ENCODE peak calls at places on chromosomes 6 and 20, in eight cellular contexts. One of them, this sample, is unnamed.

GRCh38 chr6:157063935-157064322 is 259.4 kb downstream of the TMEM242 start:
- DNase-seq in fibroblast of mammary gland: no peak
- DNase-seq in psoas muscle: no peak
- DNase-seq in endothelial cell: no peak
- DNase-seq in uterus: no peak
- DNase-seq in heart right ventricle: no peak
- DNase-seq in MM.1S: no peak
- DNase-seq in brain microvascular endothelial cell: no peak
- DNase-seq in this sample: no peak

GRCh38 chr20:4305091-4305490 is 289.7 kb upstream of the RNF24 start:
- DNase-seq in heart right ventricle: no peak
- DNase-seq in uterus: no peak
- DNase-seq in psoas muscle: no peak
- DNase-seq in endothelial cell: no peak
- DNase-seq in MM.1S: no peak
- DNase-seq in fibroblast of mammary gland: no peak
- DNase-seq in brain microvascular endothelial cell: no peak
- DNase-seq in this sample: no peak

GRCh38 chr6:35727935-35728662 is 8.7 kb upstream of the ARMC12 start:
- DNase-seq in brain microvascular endothelial cell: peak
- DNase-seq in heart right ventricle: peak
- DNase-seq in fibroblast of mammary gland: peak
- DNase-seq in MM.1S: peak
- DNase-seq in uterus: peak
- DNase-seq in psoas muscle: peak
- DNase-seq in endothelial cell: peak
- DNase-seq in this sample: peak

GRCh38 chr6:20024979-20025378 is 187.3 kb downstream of the MBOAT1 start:
- DNase-seq in psoas muscle: no peak
- DNase-seq in MM.1S: no peak
- DNase-seq in endothelial cell: no peak
- DNase-seq in brain microvascular endothelial cell: no peak
- DNase-seq in heart right ventricle: no peak
- DNase-seq in uterus: no peak
- DNase-seq in fibroblast of mammary gland: no peak
- DNase-seq in this sample: no peak

GRCh38 chr6:149320745-149321240 is 3.3 kb downstream of the TAB2 start:
- DNase-seq in MM.1S: no peak
- DNase-seq in uterus: no peak
- DNase-seq in brain microvascular endothelial cell: no peak
- DNase-seq in heart right ventricle: no peak
- DNase-seq in endothelial cell: no peak
- DNase-seq in psoas muscle: no peak
- DNase-seq in fibroblast of mammary gland: no peak
- DNase-seq in this sample: no peak

GRCh38 chr6:132813173-132813856 is 1.1 kb upstream of the RPS12 start:
- DNase-seq in heart right ventricle: peak
- DNase-seq in fibroblast of mammary gland: peak
- DNase-seq in brain microvascular endothelial cell: peak
- DNase-seq in endothelial cell: peak
- DNase-seq in psoas muscle: peak
- DNase-seq in MM.1S: peak
- DNase-seq in uterus: peak
- DNase-seq in this sample: no peak

GRCh38 chr6:147782302-147782701 is 273.8 kb downstream of the SAMD5 start:
- DNase-seq in fibroblast of mammary gland: peak
- DNase-seq in uterus: no peak
- DNase-seq in psoas muscle: no peak
- DNase-seq in endothelial cell: no peak
- DNase-seq in brain microvascular endothelial cell: peak
- DNase-seq in heart right ventricle: no peak
- DNase-seq in MM.1S: no peak
- DNase-seq in this sample: no peak

GRCh38 chr6:3610896-3611295 is 140.6 kb downstream of the PXDC1 start:
- DNase-seq in uterus: no peak
- DNase-seq in brain microvascular endothelial cell: no peak
- DNase-seq in MM.1S: no peak
- DNase-seq in psoas muscle: no peak
- DNase-seq in fibroblast of mammary gland: no peak
- DNase-seq in endothelial cell: no peak
- DNase-seq in heart right ventricle: no peak
- DNase-seq in this sample: no peak

GRCh38 chr6:33965766-33966165 is 162.0 kb upstream of the MLN start:
- DNase-seq in uterus: peak
- DNase-seq in endothelial cell: no peak
- DNase-seq in MM.1S: no peak
- DNase-seq in heart right ventricle: no peak
- DNase-seq in brain microvascular endothelial cell: no peak
- DNase-seq in fibroblast of mammary gland: no peak
- DNase-seq in psoas muscle: no peak
- DNase-seq in this sample: no peak

GRCh38 chr6:33967266-33967767 is 163.5 kb upstream of the MLN start:
- DNase-seq in endothelial cell: no peak
- DNase-seq in uterus: peak
- DNase-seq in fibroblast of mammary gland: no peak
- DNase-seq in psoas muscle: no peak
- DNase-seq in heart right ventricle: no peak
- DNase-seq in brain microvascular endothelial cell: no peak
- DNase-seq in MM.1S: no peak
- DNase-seq in this sample: no peak

GRCh38 chr6:33971580-33971979 is 167.8 kb upstream of the MLN start:
- DNase-seq in psoas muscle: no peak
- DNase-seq in brain microvascular endothelial cell: no peak
- DNase-seq in uterus: no peak
- DNase-seq in heart right ventricle: no peak
- DNase-seq in endothelial cell: no peak
- DNase-seq in MM.1S: no peak
- DNase-seq in fibroblast of mammary gland: no peak
- DNase-seq in this sample: no peak

GRCh38 chr6:33966536-33966935 is 162.7 kb upstream of the MLN start:
- DNase-seq in MM.1S: no peak
- DNase-seq in endothelial cell: no peak
- DNase-seq in brain microvascular endothelial cell: no peak
- DNase-seq in psoas muscle: no peak
- DNase-seq in uterus: peak
- DNase-seq in heart right ventricle: no peak
- DNase-seq in fibroblast of mammary gland: no peak
- DNase-seq in this sample: no peak

GRCh38 chr6:33967966-33968724 is 164.3 kb upstream of the MLN start:
- DNase-seq in endothelial cell: no peak
- DNase-seq in heart right ventricle: no peak
- DNase-seq in fibroblast of mammary gland: peak
- DNase-seq in brain microvascular endothelial cell: no peak
- DNase-seq in MM.1S: no peak
- DNase-seq in psoas muscle: no peak
- DNase-seq in uterus: no peak
- DNase-seq in this sample: peak
- TF ChIP-seq CTCF in endothelial cell: peak
- TF ChIP-seq CTCF in heart right ventricle: no peak
- TF ChIP-seq CTCF in fibroblast of mammary gland: peak
- TF ChIP-seq CTCF in brain microvascular endothelial cell: peak
- TF ChIP-seq CTCF in MM.1S: peak
- TF ChIP-seq CTCF in psoas muscle: no peak
- TF ChIP-seq CTCF in uterus: no peak
- TF ChIP-seq CTCF in this sample: peak

DNA sequence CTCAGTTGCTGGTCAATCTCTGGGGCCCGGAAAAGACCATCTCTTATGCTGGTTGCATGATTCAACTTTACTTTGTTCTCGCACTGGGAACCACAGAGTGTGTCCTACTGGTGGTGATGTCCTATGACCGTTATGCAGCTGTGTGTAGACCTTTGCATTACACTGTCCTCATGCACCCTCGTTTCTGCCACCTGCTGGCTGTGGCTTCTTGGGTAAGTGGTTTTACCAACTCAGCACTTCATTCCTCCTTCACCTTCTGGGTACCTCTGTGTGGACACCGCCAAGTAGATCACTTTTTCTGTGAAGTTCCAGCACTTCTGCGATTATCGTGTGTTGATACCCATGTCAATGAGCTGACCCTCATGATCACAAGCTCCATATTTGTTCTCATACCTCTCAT is 4.3 kb downstream of the OR2J3 start:
- DNase-seq in brain microvascular endothelial cell: no peak
- DNase-seq in heart right ventricle: no peak
- DNase-seq in psoas muscle: no peak
- DNase-seq in endothelial cell: no peak
- DNase-seq in MM.1S: no peak
- DNase-seq in fibroblast of mammary gland: no peak
- DNase-seq in uterus: no peak
- DNase-seq in this sample: no peak
- TF ChIP-seq CTCF in brain microvascular endothelial cell: no peak
- TF ChIP-seq CTCF in heart right ventricle: no peak
- TF ChIP-seq CTCF in psoas muscle: no peak
- TF ChIP-seq CTCF in endothelial cell: no peak
- TF ChIP-seq CTCF in MM.1S: no peak
- TF ChIP-seq CTCF in fibroblast of mammary gland: no peak
- TF ChIP-seq CTCF in uterus: no peak
- TF ChIP-seq CTCF in this sample: no peak

DNA sequence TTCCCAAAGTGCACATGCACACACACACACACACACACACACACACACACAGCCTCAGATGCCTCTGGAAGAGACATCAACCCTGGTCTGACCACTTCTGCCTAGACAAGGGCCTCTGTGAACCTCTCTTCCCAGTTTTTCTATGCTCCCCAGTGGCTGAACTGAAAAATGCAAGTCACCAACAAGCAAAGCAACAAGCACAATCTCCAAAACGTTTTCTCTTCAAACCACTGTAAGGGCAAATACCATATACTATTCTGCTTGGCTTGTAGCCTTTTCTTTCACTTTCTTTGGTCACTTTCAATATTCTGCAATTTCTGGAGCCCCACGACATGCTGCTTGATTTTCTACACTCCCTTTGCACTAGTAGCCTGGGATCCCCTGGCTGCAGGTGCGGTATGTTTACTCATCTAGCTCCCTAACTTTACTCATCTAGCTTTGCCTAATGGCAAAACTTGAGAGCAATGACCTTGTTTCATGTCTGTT is 121.4 kb upstream of the DST start:
- DNase-seq in psoas muscle: no peak
- DNase-seq in brain microvascular endothelial cell: no peak
- DNase-seq in MM.1S: peak
- DNase-seq in fibroblast of mammary gland: peak
- DNase-seq in heart right ventricle: no peak
- DNase-seq in endothelial cell: peak
- DNase-seq in uterus: no peak
- DNase-seq in this sample: peak
- TF ChIP-seq CTCF in psoas muscle: peak
- TF ChIP-seq CTCF in brain microvascular endothelial cell: peak
- TF ChIP-seq CTCF in MM.1S: peak
- TF ChIP-seq CTCF in fibroblast of mammary gland: peak
- TF ChIP-seq CTCF in heart right ventricle: no peak
- TF ChIP-seq CTCF in endothelial cell: no peak
- TF ChIP-seq CTCF in uterus: no peak
- TF ChIP-seq CTCF in this sample: peak

GRCh38 chr6:82144852-82145332 is 102.7 kb downstream of the IBTK start:
- DNase-seq in heart right ventricle: peak
- DNase-seq in fibroblast of mammary gland: peak
- DNase-seq in uterus: peak
- DNase-seq in MM.1S: no peak
- DNase-seq in brain microvascular endothelial cell: peak
- DNase-seq in psoas muscle: peak
- DNase-seq in endothelial cell: no peak
- DNase-seq in this sample: peak
- TF ChIP-seq CTCF in heart right ventricle: no peak
- TF ChIP-seq CTCF in fibroblast of mammary gland: no peak
- TF ChIP-seq CTCF in uterus: no peak
- TF ChIP-seq CTCF in MM.1S: no peak
- TF ChIP-seq CTCF in brain microvascular endothelial cell: no peak
- TF ChIP-seq CTCF in psoas muscle: no peak
- TF ChIP-seq CTCF in endothelial cell: no peak
- TF ChIP-seq CTCF in this sample: no peak